ENCODE peak calls at places on chromosome 15, in four cellular contexts. L is WTC11, I is K562, S is HepG2. Y is an unnamed sample.

GRCh38 chr15:27844018-27844666 is 255.0 kb downstream of the OCA2 start:
- DNase-seq in L (no peak), I (no peak), S (no peak), Y (no peak)

GRCh38 chr15:94107652-94108051 is 123.7 kb upstream of the MCTP2 start:
- DNase-seq in L (no peak), I (no peak), S (no peak), Y (no peak)

GRCh38 chr15:75043509-75044257 is 20.3 kb downstream of the PPCDC start:
- DNase-seq in L (no peak), I (peak), S (peak), Y (peak)

GRCh38 chr15:57537072-57537471 is 54.6 kb upstream of the MYZAP start:
- DNase-seq in L (no peak), I (no peak), S (peak), Y (no peak)

GRCh38 chr15:59372352-59373211 is at the start of gene MYO1E:
- DNase-seq in L (peak), I (no peak), S (peak), Y (peak)

GRCh38 chr15:87224409-87224808 is 1032.1 kb downstream of the NTRK3 start:
- DNase-seq in L (no peak), I (no peak), S (no peak), Y (no peak)

GRCh38 chr15:69628256-69629093 is 175.9 kb downstream of the RPLP1 start:
- DNase-seq in L (no peak), I (no peak), S (no peak), Y (no peak)

GRCh38 chr15:48888836-48889235 is 10.9 kb downstream of the EID1 start:
- DNase-seq in L (no peak), I (no peak), S (no peak), Y (no peak)

GRCh38 chr15:99100245-99101173 is 4.4 kb upstream of the SYNM start:
- DNase-seq in L (peak), I (peak), S (peak), Y (peak)

DNA sequence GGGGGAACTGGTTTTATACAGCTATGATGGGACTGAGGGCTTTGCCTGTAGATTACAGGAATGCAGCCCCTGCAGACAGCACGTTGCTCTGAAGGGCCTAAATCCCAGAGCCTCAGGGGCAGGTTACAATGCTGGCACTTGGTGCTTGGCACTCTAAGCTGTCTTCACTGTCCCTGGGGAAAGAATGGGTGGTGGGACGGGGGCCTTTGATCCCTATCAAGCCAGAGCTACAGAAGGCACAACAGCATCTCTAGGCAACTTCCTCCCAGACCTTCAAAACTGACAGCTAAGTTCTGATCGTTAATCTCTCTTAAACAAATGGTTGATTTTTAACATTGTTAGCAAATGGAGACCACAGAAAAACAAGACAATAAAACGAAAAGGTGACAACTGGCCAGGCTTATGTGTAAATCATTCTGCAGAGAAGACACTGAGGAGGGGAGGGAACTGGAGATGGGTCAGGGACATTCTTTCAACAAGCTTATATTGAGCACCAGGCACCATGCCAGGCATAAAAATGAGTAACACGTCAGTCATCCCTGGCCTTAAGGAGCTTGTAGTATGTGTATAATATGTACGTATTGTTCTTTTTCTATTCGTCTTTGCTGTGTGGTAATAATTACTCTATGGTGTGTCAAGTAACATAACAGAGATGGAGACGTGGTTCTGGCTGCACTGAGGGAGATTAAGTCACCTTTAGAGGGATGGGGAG is 49.1 kb downstream of the CA12 start:
- DNase-seq in L (no peak), I (no peak), S (no peak), Y (peak)
- TF ChIP-seq HMGXB4 in L (no peak), I (no peak), S (no peak), Y (no peak)

GRCh38 chr15:79451361-79451999 is 19.3 kb downstream of the MINAR1 start:
- DNase-seq in L (no peak), I (no peak), S (no peak), Y (no peak)

GRCh38 chr15:79452244-79453051 is 20.3 kb downstream of the MINAR1 start:
- DNase-seq in L (no peak), I (no peak), S (no peak), Y (no peak)

GRCh38 chr15:79453446-79453845 is 21.3 kb downstream of the MINAR1 start:
- DNase-seq in L (no peak), I (no peak), S (no peak), Y (no peak)

GRCh38 chr15:79447060-79447459 is 14.9 kb downstream of the MINAR1 start:
- DNase-seq in L (no peak), I (no peak), S (no peak), Y (no peak)

GRCh38 chr15:79450648-79451047 is 18.5 kb downstream of the MINAR1 start:
- DNase-seq in L (no peak), I (peak), S (peak), Y (no peak)
- TF ChIP-seq HMGXB4 in L (no peak), I (no peak), S (no peak), Y (no peak)

GRCh38 chr15:40906947-40907802 is 12.9 kb downstream of the VPS18 start:
- DNase-seq in L (no peak), I (peak), S (no peak), Y (no peak)
- TF ChIP-seq HMGXB4 in L (no peak), I (no peak), S (peak), Y (no peak)

DNA sequence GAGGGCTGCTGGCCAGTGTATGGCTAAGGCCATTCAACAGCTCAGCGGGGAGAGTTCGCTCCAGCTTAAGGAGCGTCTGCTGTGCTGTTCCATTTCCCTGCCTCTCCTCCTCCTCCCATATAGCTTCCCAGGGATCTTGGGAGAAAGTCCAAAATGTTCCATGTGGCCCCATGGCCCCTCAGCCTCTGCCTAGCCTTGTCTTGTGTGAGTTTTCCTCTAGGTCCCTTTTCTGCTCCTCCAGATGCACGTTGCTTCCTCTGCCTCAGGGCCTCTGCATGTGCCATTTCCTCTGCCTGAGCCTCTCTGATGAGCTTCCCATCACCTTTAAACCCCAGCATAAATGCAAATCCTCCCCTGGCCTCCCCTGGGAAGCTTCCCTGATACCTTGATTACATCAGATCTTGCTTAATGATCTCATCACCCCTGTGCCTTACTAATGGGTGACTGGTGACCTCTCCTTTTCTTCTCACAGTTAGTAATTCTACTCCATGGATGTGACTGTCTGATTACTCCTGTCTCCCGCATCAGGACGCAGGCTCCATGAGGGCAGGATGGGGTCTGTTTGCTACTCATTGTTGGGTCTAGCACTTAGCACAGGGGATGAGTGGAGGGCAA is 24.0 kb downstream of the ITGA11 start:
- DNase-seq in L (no peak), I (no peak), S (no peak), Y (no peak)
- TF ChIP-seq HMGXB4 in L (no peak), I (no peak), S (no peak), Y (no peak)

GRCh38 chr15:39362832-39363561 is 217.9 kb upstream of the THBS1 start:
- DNase-seq in L (no peak), I (no peak), S (no peak), Y (no peak)

GRCh38 chr15:39359736-39360135 is 221.1 kb upstream of the THBS1 start:
- DNase-seq in L (no peak), I (no peak), S (no peak), Y (no peak)

GRCh38 chr15:39358441-39359041 is 222.3 kb upstream of the THBS1 start:
- DNase-seq in L (no peak), I (peak), S (peak), Y (no peak)

GRCh38 chr15:39361497-39361896 is 219.4 kb upstream of the THBS1 start:
- DNase-seq in L (no peak), I (no peak), S (no peak), Y (no peak)

DNA sequence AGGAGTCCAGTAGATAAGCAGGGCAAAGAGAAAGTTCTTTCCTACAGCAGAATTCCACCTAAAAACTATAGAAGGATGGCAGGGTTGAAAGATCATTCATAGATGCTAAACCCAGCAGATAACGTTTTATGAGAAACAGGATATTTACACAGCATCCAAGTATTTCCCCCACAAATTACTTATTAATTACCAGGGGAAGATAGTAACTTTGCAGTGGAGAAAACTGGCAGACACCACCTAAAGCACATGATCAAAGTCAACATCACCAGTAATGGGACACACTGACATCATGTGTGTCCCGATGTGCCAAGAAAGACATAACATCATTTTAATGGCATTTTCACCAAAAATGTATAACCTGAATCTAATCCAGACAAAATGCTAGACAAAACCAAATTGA is 220.5 kb upstream of the THBS1 start:
- DNase-seq in L (no peak), I (no peak), S (peak), Y (no peak)
- TF ChIP-seq HMGXB4 in L (no peak), I (no peak), S (no peak), Y (no peak)

Y was measured in A549.